ENCODE peak calls at places on chromosome 2, in seven cellular contexts. R, U, V, P, S, X and C are unnamed samples.

GRCh38 chr2:106991866-106992265 is 105.9 kb upstream of the ST6GAL2 start:
- DNase-seq in R (no peak), U (no peak), V (no peak), P (no peak), S (peak; percentile 50), X (no peak), C (no peak)

GRCh38 chr2:105338020-105338385 is 663 bp downstream of the C2orf49 start:
- DNase-seq in R (no peak), U (no peak), V (no peak), P (no peak), S (no peak), X (no peak), C (no peak)

GRCh38 chr2:205792908-205793307 is 110.6 kb downstream of the NRP2 start:
- DNase-seq in R (no peak), U (no peak), V (no peak), P (no peak), S (no peak), X (no peak), C (no peak)

GRCh38 chr2:178479275-178479616 is 846 bp upstream of the FKBP7 start:
- DNase-seq in R (no peak), U (no peak), V (no peak), P (no peak), S (no peak), X (no peak), C (no peak)

GRCh38 chr2:194514281-194514680 is 1142.7 kb upstream of the SLC39A10 start:
- DNase-seq in R (no peak), U (no peak), V (no peak), P (no peak), S (no peak), X (peak; percentile 80), C (no peak)

GRCh38 chr2:135843671-135844070 is 6.7 kb upstream of the LCT start:
- DNase-seq in R (no peak), U (no peak), V (no peak), P (no peak), S (no peak), X (no peak), C (no peak)

GRCh38 chr2:37232131-37232933 is 874 bp downstream of the NDUFAF7 start:
- DNase-seq in R (no peak), U (no peak), V (no peak), P (peak; percentile 25), S (no peak), X (peak; percentile 44), C (peak; percentile 1)

GRCh38 chr2:7692657-7693161 is 775.5 kb downstream of the RNF144A start:
- DNase-seq in R (no peak), U (no peak), V (no peak), P (peak; percentile 91), S (peak; percentile 95), X (peak; percentile 94), C (peak; percentile 84)

GRCh38 chr2:210997373-210997772 is 441.0 kb downstream of the CPS1 start:
- DNase-seq in R (no peak), U (no peak), V (no peak), P (no peak), S (peak; percentile 61), X (peak; percentile 0), C (no peak)

GRCh38 chr2:222318712-222319575 is 20.1 kb upstream of the PAX3 start:
- DNase-seq in R (no peak), U (no peak), V (no peak), P (no peak), S (peak; percentile 72), X (peak; percentile 19), C (no peak)

GRCh38 chr2:27291865-27292264 is 9.6 kb downstream of the TRIM54 start:
- DNase-seq in R (no peak), U (no peak), V (no peak), P (no peak), S (no peak), X (peak; percentile 36), C (no peak)

GRCh38 chr2:179991344-179991743 is 15.8 kb downstream of the CWC22 start:
- DNase-seq in R (no peak), U (no peak), V (no peak), P (no peak), S (no peak), X (no peak), C (no peak)

GRCh38 chr2:79219383-79219988 is 59.9 kb upstream of the REG3A start:
- DNase-seq in R (peak; percentile 51), U (peak; percentile 2), V (no peak), P (no peak), S (peak; percentile 50), X (peak; percentile 64), C (peak; percentile 1)

GRCh38 chr2:54208364-54209240 is 47.4 kb downstream of the TSPYL6 start:
- DNase-seq in R (no peak), U (no peak), V (no peak), P (no peak), S (peak; percentile 76), X (no peak), C (peak; percentile 43)

GRCh38 chr2:44097322-44097907 is 71.3 kb upstream of the PPM1B start:
- DNase-seq in R (no peak), U (no peak), V (no peak), P (no peak), S (no peak), X (no peak), C (no peak)

GRCh38 chr2:172642301-172643020 is 86.6 kb downstream of the PDK1 start:
- DNase-seq in R (no peak), U (no peak), V (no peak), P (no peak), S (no peak), X (no peak), C (no peak)

GRCh38 chr2:61789807-61790602 is 63.9 kb downstream of the FAM161A start:
- DNase-seq in R (no peak), U (no peak), V (no peak), P (no peak), S (no peak), X (peak; percentile 89), C (no peak)